ENCODE peak calls at places on chromosomes 12 and 14, in nine cellular contexts. K is Panc1, S is mesothelial cell of epicardium, B is mucosa of descending colon, M is foreskin fibroblast, G is neural crest cell, R is pancreas, L is AG10803, F is stomach. I is an unnamed sample.

GRCh38 chr12:102811125-102811737 is 105.8 kb downstream of the PAH start:
- DNase-seq in K (peak), S (no peak), B (no peak), M (no peak), G (peak), R (peak), L (peak), F (no peak), I (no peak)

GRCh38 chr12:6638305-6638704 is 2.5 kb upstream of the LPAR5 start:
- DNase-seq in K (no peak), S (no peak), B (peak), M (no peak), G (no peak), R (no peak), L (no peak), F (no peak), I (no peak)

GRCh38 chr12:51631591-51631990 is 40.6 kb downstream of the SCN8A start:
- DNase-seq in K (no peak), S (no peak), B (no peak), M (peak), G (no peak), R (no peak), L (peak), F (no peak), I (no peak)

GRCh38 chr14:103393687-103394626 is 8.7 kb downstream of the MARK3 start:
- DNase-seq in K (no peak), S (no peak), B (no peak), M (peak), G (no peak), R (no peak), L (peak), F (no peak), I (no peak)

GRCh38 chr12:82996168-82996812 is 309.6 kb downstream of the TMTC2 start:
- DNase-seq in K (no peak), S (no peak), B (no peak), M (no peak), G (no peak), R (peak), L (no peak), F (no peak), I (no peak)

GRCh38 chr12:96457191-96457930 is 32.0 kb upstream of the CFAP54 start:
- DNase-seq in K (no peak), S (no peak), B (no peak), M (no peak), G (no peak), R (no peak), L (no peak), F (no peak), I (no peak)

GRCh38 chr12:88111074-88111652 is 30.7 kb downstream of the CEP290 start:
- DNase-seq in K (peak), S (no peak), B (no peak), M (peak), G (no peak), R (no peak), L (peak), F (no peak), I (peak)

GRCh38 chr12:132243596-132244289 is 85.6 kb downstream of the GALNT9 start:
- DNase-seq in K (no peak), S (no peak), B (peak), M (no peak), G (no peak), R (no peak), L (no peak), F (no peak), I (no peak)

GRCh38 chr14:69321601-69322330 is 61.8 kb downstream of the GALNT16 start:
- DNase-seq in K (no peak), S (no peak), B (no peak), M (peak), G (no peak), R (no peak), L (peak), F (no peak), I (no peak)

GRCh38 chr12:51922762-51923505 is 15.6 kb downstream of the ACVRL1 start:
- DNase-seq in K (no peak), S (no peak), B (no peak), M (peak), G (no peak), R (no peak), L (peak), F (peak), I (peak)

GRCh38 chr14:95340201-95340697 is 20.5 kb upstream of the CLMN start:
- DNase-seq in K (no peak), S (no peak), B (peak), M (no peak), G (no peak), R (peak), L (no peak), F (peak), I (no peak)

GRCh38 chr14:80278293-80279037 is 67.2 kb upstream of the DIO2 start:
- DNase-seq in K (no peak), S (no peak), B (no peak), M (peak), G (no peak), R (peak), L (peak), F (peak), I (peak)

GRCh38 chr12:132946507-132946820 is 9.6 kb downstream of the ZNF605 start:
- DNase-seq in K (no peak), S (no peak), B (no peak), M (no peak), G (no peak), R (no peak), L (no peak), F (no peak), I (no peak)

GRCh38 chr14:73203527-73203926 is 33.8 kb upstream of the PAPLN start:
- DNase-seq in K (no peak), S (no peak), B (no peak), M (no peak), G (no peak), R (no peak), L (no peak), F (no peak), I (no peak)

GRCh38 chr12:10171954-10172353 is at the start of gene OLR1:
- DNase-seq in K (no peak), S (no peak), B (no peak), M (no peak), G (no peak), R (no peak), L (no peak), F (no peak), I (no peak)

GRCh38 chr14:94612174-94612573 is at the start of gene SERPINA3:
- DNase-seq in K (no peak), S (no peak), B (no peak), M (peak), G (no peak), R (peak), L (peak), F (no peak), I (no peak)

GRCh38 chr12:39626033-39626814 is 6.6 kb upstream of the ABCD2 start:
- DNase-seq in K (no peak), S (no peak), B (peak), M (no peak), G (no peak), R (no peak), L (no peak), F (no peak), I (no peak)
- TF ChIP-seq CTCF in K (no peak), S (no peak), B (no peak), M (no peak), G (no peak), R (no peak), L (no peak), F (no peak), I (no peak)

GRCh38 chr12:125300249-125300648 is 235.0 kb downstream of the AACS start:
- DNase-seq in K (no peak), S (no peak), B (no peak), M (no peak), G (no peak), R (no peak), L (no peak), F (no peak), I (no peak)
- TF ChIP-seq CTCF in K (no peak), S (no peak), B (no peak), M (no peak), G (no peak), R (no peak), L (no peak), F (no peak), I (no peak)

GRCh38 chr14:30840086-30840779 is 34.1 kb upstream of the COCH start:
- DNase-seq in K (no peak), S (no peak), B (peak), M (no peak), G (no peak), R (no peak), L (no peak), F (no peak), I (no peak)

DNA sequence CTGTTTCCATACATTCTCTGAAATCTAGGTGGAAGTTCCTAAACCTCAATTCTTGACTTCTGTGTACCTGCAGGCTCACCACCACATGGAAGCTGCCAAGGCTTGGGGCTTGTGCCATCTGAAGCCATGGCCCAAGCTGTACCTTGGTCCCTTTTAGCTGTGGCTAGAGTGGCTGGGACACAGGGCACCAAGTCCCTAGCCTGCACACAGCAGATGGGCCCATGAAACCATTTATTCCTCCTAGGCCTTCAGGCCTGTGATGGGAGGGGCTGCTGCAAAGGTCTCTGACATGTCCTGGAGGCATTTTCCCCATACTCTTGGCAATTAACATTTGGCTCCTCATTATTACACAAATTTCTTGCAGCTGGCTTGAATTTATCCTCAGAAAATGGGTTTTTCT is 40.0 kb upstream of the COCH start:
- DNase-seq in K (no peak), S (no peak), B (no peak), M (no peak), G (no peak), R (no peak), L (no peak), F (no peak), I (no peak)
- TF ChIP-seq CTCF in K (no peak), S (no peak), B (no peak), M (no peak), G (no peak), R (no peak), L (no peak), F (no peak), I (no peak)

DNA sequence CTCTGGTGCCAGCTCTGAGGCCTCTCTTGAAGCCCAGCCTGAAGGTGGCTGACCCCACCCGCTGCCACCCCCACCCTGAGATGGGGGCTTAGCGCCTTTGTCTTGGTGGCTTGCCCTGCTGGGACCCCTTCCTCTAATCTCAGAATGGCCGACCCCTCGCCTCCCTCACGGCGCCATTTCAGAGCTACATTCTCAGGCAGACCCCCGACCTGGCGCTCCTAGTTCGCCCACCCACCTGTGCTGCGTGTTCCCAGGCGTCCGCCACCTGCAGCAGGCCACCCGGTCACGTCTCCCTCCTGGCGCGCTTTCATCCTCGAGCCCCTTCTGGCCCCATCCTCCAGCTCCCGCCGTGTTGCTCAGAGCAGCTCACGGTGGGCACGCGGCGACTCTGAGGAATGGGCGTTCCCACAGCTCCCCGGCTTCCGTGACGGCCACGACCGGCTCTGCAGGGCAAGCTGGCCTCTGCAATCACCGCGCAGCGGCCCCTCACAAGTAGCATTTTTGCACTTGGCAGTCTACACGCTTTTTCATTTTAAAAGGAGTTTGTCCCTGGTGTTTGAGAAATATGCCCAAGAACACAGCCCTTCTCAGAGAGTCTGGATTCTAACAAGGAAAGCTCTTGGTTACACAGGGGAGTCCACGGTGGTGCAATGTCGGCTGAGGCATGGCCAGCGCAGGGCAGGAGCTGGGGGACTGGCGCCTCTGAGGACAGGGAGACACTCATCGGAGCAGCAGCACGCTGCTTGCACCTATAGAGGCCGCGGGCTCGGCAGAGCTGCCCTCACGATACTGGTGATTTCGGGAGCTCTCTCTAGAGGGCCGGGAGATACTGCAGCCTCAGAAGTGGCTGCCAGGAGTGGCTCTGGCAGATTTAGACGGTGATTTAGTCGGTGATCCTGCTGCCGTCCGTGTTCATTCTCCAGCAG is 105.7 kb upstream of the C14orf180 start:
- DNase-seq in K (no peak), S (no peak), B (no peak), M (no peak), G (no peak), R (no peak), L (no peak), F (no peak), I (no peak)
- TF ChIP-seq CTCF in K (no peak), S (no peak), B (no peak), M (no peak), G (no peak), R (no peak), L (no peak), F (no peak), I (no peak)